ENCODE peak calls at places on chromosomes 2 and 18, in seven cellular contexts. A is EH, B is cardiac muscle cell, Z is WTC11, L is GM03348, H is T-cell, G is choroid plexus epithelial cell. V is an unnamed sample.

GRCh38 chr2:4012197-4012596 is 308.8 kb downstream of the DCDC2C start:
- DNase-seq in A (no peak), B (no peak), Z (no peak), L (no peak), H (no peak), G (no peak), V (no peak)

GRCh38 chr2:167335627-167336026 is 447.3 kb downstream of the XIRP2 start:
- DNase-seq in A (peak), B (no peak), Z (no peak), L (no peak), H (no peak), G (peak), V (no peak)

GRCh38 chr18:77021075-77021474 is 111.5 kb downstream of the MBP start:
- DNase-seq in A (no peak), B (no peak), Z (no peak), L (no peak), H (no peak), G (no peak), V (no peak)

GRCh38 chr2:134900151-134900550 is 18.5 kb upstream of the CCNT2 start:
- DNase-seq in A (peak), B (no peak), Z (no peak), L (peak), H (no peak), G (peak), V (no peak)

GRCh38 chr2:61759718-61760117 is 94.1 kb downstream of the FAM161A start:
- DNase-seq in A (peak), B (no peak), Z (no peak), L (peak), H (no peak), G (peak), V (no peak)

GRCh38 chr2:217680376-217680775 is 322.4 kb downstream of the TNS1 start:
- DNase-seq in A (no peak), B (no peak), Z (no peak), L (no peak), H (no peak), G (no peak), V (no peak)

GRCh38 chr2:10900216-10901109 is 11.3 kb upstream of the KCNF1 start:
- DNase-seq in A (peak), B (peak), Z (no peak), L (no peak), H (no peak), G (no peak), V (no peak)

GRCh38 chr2:23498941-23499340 is 114.0 kb downstream of the KLHL29 start:
- DNase-seq in A (peak), B (no peak), Z (no peak), L (peak), H (no peak), G (peak), V (no peak)

GRCh38 chr18:32349728-32350395 is 120.8 kb downstream of the GAREM1 start:
- DNase-seq in A (peak), B (peak), Z (no peak), L (peak), H (no peak), G (peak), V (no peak)

GRCh38 chr2:207251022-207251421 is 85.3 kb upstream of the KLF7 start:
- DNase-seq in A (peak), B (no peak), Z (no peak), L (no peak), H (no peak), G (no peak), V (no peak)

GRCh38 chr18:22471546-22472131 is 53.9 kb upstream of the CTAGE1 start:
- DNase-seq in A (peak), B (peak), Z (no peak), L (peak), H (no peak), G (peak), V (no peak)

GRCh38 chr2:204453730-204454167 is 91.5 kb upstream of the PARD3B start:
- DNase-seq in A (peak), B (peak), Z (peak), L (no peak), H (no peak), G (peak), V (no peak)

GRCh38 chr2:60872510-60872928 is 8.9 kb upstream of the REL start:
- DNase-seq in A (no peak), B (no peak), Z (no peak), L (no peak), H (no peak), G (no peak), V (no peak)

GRCh38 chr2:129877795-129878775 is 101.4 kb upstream of the RAB6C start:
- DNase-seq in A (peak), B (peak), Z (peak), L (no peak), H (no peak), G (peak), V (peak)

GRCh38 chr2:233063269-233063975 is 3.3 kb downstream of the INPP5D start:
- DNase-seq in A (no peak), B (peak), Z (peak), L (no peak), H (no peak), G (no peak), V (no peak)

GRCh38 chr18:69936191-69936558 is 11.5 kb downstream of the CD226 start:
- DNase-seq in A (no peak), B (no peak), Z (no peak), L (no peak), H (no peak), G (peak), V (peak)

GRCh38 chr2:109736177-109736827 is 57.8 kb upstream of the RGPD5 start:
- DNase-seq in A (peak), B (peak), Z (peak), L (peak), H (no peak), G (peak), V (no peak)

GRCh38 chr18:8911408-8912340 is 190.8 kb upstream of the NDUFV2 start:
- DNase-seq in A (no peak), B (no peak), Z (no peak), L (no peak), H (no peak), G (no peak), V (no peak)

GRCh38 chr2:39139511-39140237 is 18.8 kb upstream of the SOS1 start:
- DNase-seq in A (peak), B (no peak), Z (no peak), L (no peak), H (no peak), G (no peak), V (no peak)

GRCh38 chr18:24928479-24928878 is 423.5 kb downstream of the ZNF521 start:
- DNase-seq in A (no peak), B (no peak), Z (no peak), L (no peak), H (no peak), G (no peak), V (no peak)

GRCh38 chr2:97360202-97360601 is 229.5 kb downstream of the ANKRD36B start:
- DNase-seq in A (no peak), B (no peak), Z (peak), L (no peak), H (no peak), G (no peak), V (no peak)

GRCh38 chr2:86037141-86037794 is 68.4 kb downstream of the POLR1A start:
- DNase-seq in A (peak), B (no peak), Z (no peak), L (peak), H (no peak), G (peak), V (peak)

GRCh38 chr2:128269358-128270305 is 49.0 kb downstream of the HS6ST1 start:
- DNase-seq in A (no peak), B (no peak), Z (no peak), L (no peak), H (no peak), G (no peak), V (no peak)

GRCh38 chr2:36168136-36168535 is 187.4 kb upstream of the CRIM1 start:
- DNase-seq in A (no peak), B (peak), Z (no peak), L (no peak), H (no peak), G (no peak), V (no peak)

GRCh38 chr2:11998218-11998617 is 251.8 kb downstream of the LPIN1 start:
- DNase-seq in A (peak), B (no peak), Z (no peak), L (no peak), H (no peak), G (peak), V (peak)

GRCh38 chr2:185335879-185336278 is 402.7 kb upstream of the FSIP2 start:
- DNase-seq in A (no peak), B (no peak), Z (no peak), L (no peak), H (no peak), G (no peak), V (no peak)

GRCh38 chr18:79524181-79525078 is 128.7 kb downstream of the NFATC1 start:
- DNase-seq in A (no peak), B (no peak), Z (no peak), L (no peak), H (peak), G (no peak), V (peak)

GRCh38 chr2:46849741-46850474 is 65.7 kb downstream of the MCFD2 start:
- DNase-seq in A (peak), B (peak), Z (no peak), L (no peak), H (no peak), G (peak), V (no peak)

GRCh38 chr2:207334631-207335371 is 169.1 kb upstream of the KLF7 start:
- DNase-seq in A (peak), B (peak), Z (peak), L (peak), H (no peak), G (peak), V (no peak)